ENCODE peak calls at places on chromosome 20, in four cellular contexts. U is K562, C is IMR-90, A is GM12878. T is an unnamed sample.

GRCh38 chr20:10412591-10413408 is 21.2 kb downstream of the MKKS start:
- DNase-seq in U (no peak), C (no peak), A (no peak), T (peak)

GRCh38 chr20:20207291-20207690 is 155.0 kb downstream of the CFAP61 start:
- DNase-seq in U (no peak), C (no peak), A (no peak), T (no peak)

GRCh38 chr20:58755751-58756524 is 63.3 kb downstream of the NPEPL1 start:
- DNase-seq in U (no peak), C (no peak), A (no peak), T (no peak)

GRCh38 chr20:34985439-34986310 is 30.0 kb downstream of the MYH7B start:
- DNase-seq in U (no peak), C (no peak), A (no peak), T (no peak)

GRCh38 chr20:19922716-19923115 is 94.4 kb upstream of the NAA20 start:
- DNase-seq in U (no peak), C (no peak), A (no peak), T (no peak)

GRCh38 chr20:54013397-54013941 is 56.9 kb downstream of the BCAS1 start:
- DNase-seq in U (no peak), C (no peak), A (no peak), T (no peak)

GRCh38 chr20:38278150-38278549 is 17.6 kb upstream of the KIAA1755 start:
- DNase-seq in U (no peak), C (peak), A (no peak), T (no peak)

GRCh38 chr20:57313951-57314350 is 15.7 kb upstream of the SPO11 start:
- DNase-seq in U (no peak), C (no peak), A (no peak), T (no peak)

GRCh38 chr20:20741067-20742045 is 28.9 kb upstream of the RALGAPA2 start:
- DNase-seq in U (no peak), C (no peak), A (no peak), T (no peak)

GRCh38 chr20:41701596-41702350 is 83.6 kb upstream of the CHD6 start:
- DNase-seq in U (no peak), C (no peak), A (no peak), T (no peak)

GRCh38 chr20:62387219-62387913 is 463 bp downstream of the RPS21 start:
- DNase-seq in U (peak), C (no peak), A (no peak), T (no peak)

GRCh38 chr20:53157443-53158408 is 185.6 kb downstream of the TSHZ2 start:
- DNase-seq in U (peak), C (peak), A (no peak), T (peak)

DNA sequence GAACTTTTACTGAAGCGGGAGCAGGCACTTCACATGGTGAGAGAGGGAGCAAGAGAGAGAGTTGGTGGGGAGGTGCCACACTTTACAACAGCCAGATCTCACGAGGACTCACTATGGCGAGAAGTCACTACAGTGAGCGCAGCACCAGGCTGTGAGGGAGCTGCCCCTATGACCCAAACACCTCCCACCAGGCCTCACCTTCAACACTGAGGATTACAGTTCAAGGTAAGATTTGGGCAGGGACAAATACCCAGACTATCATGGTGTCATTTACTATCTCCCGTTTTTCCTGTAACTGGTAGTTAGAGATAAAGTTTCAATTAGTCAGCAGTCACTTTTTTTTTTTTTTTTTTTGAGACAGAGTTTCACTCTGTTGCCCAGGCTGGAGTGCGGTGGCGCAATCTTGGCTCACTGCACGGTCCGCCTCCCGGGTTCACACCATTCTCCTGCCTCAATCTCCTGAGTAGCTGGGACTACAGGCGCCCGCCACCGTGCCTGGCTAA is 7.8 kb downstream of the RBCK1 start:
- DNase-seq in U (no peak), C (no peak), A (no peak), T (no peak)
- TF ChIP-seq POLR2A in U (no peak), C (no peak), A (no peak), T (no peak)

GRCh38 chr20:14415492-14415891 is 78.1 kb upstream of the FLRT3 start:
- DNase-seq in U (no peak), C (no peak), A (no peak), T (peak)
- TF ChIP-seq FOS in U (no peak), C (no peak), A (no peak), T (no peak)

GRCh38 chr20:32576560-32576959 is 8.6 kb downstream of the NOL4L start:
- DNase-seq in U (no peak), C (no peak), A (no peak), T (no peak)

GRCh38 chr20:32575227-32575581 is 9.9 kb downstream of the NOL4L start:
- DNase-seq in U (no peak), C (no peak), A (no peak), T (no peak)

GRCh38 chr20:32573167-32573851 is 11.8 kb downstream of the NOL4L start:
- DNase-seq in U (no peak), C (no peak), A (no peak), T (no peak)

GRCh38 chr20:32575805-32576204 is 9.3 kb downstream of the NOL4L start:
- DNase-seq in U (no peak), C (no peak), A (no peak), T (no peak)

DNA sequence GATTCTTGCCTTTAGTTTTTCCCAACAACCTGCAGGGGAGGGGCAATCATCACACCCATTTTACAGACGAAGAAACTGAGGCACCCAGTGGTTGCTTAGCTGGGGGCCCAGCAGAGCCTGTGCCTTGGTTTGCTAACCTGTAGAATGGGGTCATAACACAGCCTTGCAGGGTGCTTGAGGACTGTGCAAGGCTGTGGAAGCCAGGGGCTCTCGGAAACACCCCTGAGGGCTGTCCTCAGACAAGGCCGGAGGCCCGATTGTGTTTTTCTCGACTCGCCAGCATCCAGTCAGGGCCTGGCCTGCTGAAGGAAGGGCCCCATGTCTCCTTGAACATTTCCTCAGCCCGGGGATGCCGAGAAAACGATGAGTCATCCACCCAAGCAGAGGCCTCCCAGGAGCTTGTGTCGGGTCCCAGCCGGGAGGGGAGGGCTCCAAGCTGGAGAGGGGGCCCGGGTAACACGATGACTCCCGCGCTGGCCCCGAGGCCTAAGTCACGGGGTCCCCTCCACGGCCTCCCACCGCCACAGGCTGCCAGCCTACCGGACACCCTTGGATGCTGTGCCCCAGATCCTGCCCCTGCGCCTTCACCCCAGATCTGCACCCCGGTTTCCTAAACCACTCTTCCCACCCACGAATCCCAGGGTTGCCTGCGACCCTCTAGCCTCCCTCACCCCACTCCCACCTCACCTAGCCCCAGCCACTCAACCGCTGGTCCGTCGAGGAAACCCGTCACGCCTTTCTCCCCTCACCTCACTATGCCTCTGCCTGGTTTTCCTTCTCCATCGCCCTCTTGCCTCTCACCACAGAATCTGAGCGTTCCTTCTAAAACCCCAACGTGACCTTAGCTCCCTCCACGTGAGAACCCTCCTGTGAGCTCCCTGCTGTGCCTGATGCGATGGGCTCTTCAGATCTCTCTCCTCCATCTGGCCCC is 10.6 kb downstream of the NOL4L start:
- DNase-seq in U (peak), C (peak), A (no peak), T (peak)
- TF ChIP-seq POLR2A in U (peak), C (no peak), A (no peak), T (no peak)

DNA sequence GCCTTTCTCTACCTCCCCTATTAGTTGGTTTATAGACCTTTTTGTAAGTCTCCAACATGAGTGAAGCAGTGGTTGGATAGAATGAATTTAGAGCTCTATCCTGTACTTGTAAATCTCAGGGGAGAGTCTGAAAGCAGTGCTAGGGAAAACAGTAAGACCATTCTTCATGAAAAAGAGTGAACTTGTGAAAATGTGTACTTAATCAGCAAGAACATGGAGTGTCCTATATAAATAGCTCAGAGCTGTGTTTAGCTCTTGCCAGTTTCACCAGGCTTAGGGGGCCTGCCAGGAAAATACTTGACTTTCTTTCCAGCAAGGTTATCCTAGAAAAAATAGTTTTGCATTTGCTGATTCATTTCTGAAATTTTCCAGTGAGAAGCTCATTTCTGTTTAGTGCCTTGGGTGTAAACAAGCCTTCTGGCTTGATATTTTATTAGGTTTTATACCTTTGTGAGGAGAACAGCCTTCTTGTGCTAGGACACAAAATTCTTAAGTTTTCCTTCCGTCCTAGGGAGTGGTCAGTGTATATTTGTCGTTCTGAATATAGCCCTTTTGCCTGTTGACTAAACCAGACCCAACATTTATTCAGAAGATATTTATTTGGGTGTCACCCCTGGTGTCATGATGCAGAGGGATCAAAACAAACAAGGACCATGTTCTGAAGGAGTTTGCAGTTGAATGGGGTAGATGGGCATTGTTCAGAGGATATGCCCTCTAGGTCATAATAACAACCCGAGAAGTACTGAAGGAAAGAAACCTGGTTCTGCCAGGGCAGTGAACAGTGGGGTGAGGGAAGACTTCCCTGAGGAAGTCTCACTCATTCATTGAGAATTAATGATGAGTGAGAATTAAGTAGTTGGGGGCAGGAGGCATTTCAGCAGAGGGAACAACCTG is 7.6 kb downstream of the ARFGEF2 start:
- DNase-seq in U (no peak), C (peak), A (no peak), T (peak)
- TF ChIP-seq FOS in U (no peak), C (no peak), A (no peak), T (no peak)

GRCh38 chr20:348972-349841 is 2.3 kb downstream of the NRSN2 start:
- DNase-seq in U (no peak), C (no peak), A (no peak), T (no peak)

GRCh38 chr20:346033-346639 is 775 bp upstream of the NRSN2 start:
- DNase-seq in U (no peak), C (no peak), A (no peak), T (no peak)

GRCh38 chr20:347640-348484 is 951 bp downstream of the NRSN2 start:
- DNase-seq in U (peak), C (peak), A (peak), T (peak)

GRCh38 chr20:347317-347639 is 367 bp downstream of the NRSN2 start:
- DNase-seq in U (no peak), C (no peak), A (no peak), T (no peak)

DNA sequence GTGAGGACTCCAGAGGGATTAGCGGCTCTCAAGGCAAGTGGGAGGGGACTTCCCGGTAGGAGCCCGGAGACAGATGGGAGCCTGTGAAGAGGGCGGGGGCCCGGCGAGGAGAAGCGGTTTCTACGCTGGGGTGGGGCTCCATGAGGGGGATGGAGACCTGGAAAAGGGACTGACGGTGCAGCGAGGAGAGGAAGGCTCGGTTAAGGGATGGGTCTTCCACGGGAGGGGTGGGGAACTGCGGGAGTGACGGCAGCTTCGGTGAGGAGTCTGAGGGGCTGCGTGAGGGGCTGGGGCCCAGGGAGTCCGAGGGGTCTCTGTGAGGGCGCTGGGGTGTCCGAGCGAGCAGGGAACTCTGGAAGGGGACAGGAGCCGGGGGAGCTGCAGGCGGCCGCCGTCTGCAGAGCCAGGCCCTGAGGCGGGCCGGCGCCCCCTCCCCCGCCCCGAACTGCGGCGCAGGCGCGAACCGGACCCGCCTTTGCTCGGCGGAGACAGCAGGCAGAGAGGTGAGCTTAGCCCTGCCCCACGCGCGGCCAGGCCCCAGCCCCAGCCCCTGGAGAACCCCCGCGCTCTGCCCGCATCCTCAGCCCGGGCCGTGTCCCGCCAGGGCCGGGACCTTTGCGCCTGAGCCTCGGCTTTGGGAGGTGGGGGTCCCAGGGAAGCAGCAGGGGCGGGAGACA is at the start of gene NRSN2:
- DNase-seq in U (peak), C (peak), A (no peak), T (peak)
- TF ChIP-seq POLR2A in U (no peak), C (no peak), A (peak), T (peak)

GRCh38 chr20:36101201-36101600 is 53.3 kb upstream of the EPB41L1 start:
- DNase-seq in U (no peak), C (no peak), A (no peak), T (no peak)
- TF ChIP-seq FOS in U (no peak), C (no peak), A (no peak), T (no peak)

GRCh38 chr20:2462484-2462883 is 8.1 kb downstream of the SNRPB start:
- DNase-seq in U (no peak), C (no peak), A (no peak), T (no peak)

GRCh38 chr20:2465100-2465499 is 5.5 kb downstream of the SNRPB start:
- DNase-seq in U (no peak), C (no peak), A (no peak), T (no peak)

GRCh38 chr20:2460752-2461424 is 9.7 kb downstream of the SNRPB start:
- DNase-seq in U (no peak), C (no peak), A (no peak), T (no peak)

GRCh38 chr20:2467412-2467811 is 3.2 kb downstream of the SNRPB start:
- DNase-seq in U (no peak), C (no peak), A (no peak), T (no peak)

GRCh38 chr20:2463616-2464365 is 6.8 kb downstream of the SNRPB start:
- DNase-seq in U (no peak), C (no peak), A (no peak), T (no peak)
- TF ChIP-seq POLR2A in U (no peak), C (no peak), A (no peak), T (no peak)

T was measured in endothelial cell of umbilical vein.